ENCODE peak calls at places on chromosomes 5 and 9, in four cellular contexts. M is dorsolateral prefrontal cortex, K is IMR-90, G is left ventricle myocardium inferior. I is an unnamed sample.

GRCh38 chr5:33049845-33050244 is 338.7 kb downstream of the NPR3 start:
- DNase-seq in G (no peak), M (no peak), K (peak), I (no peak)

GRCh38 chr9:114039484-114039883 is 38.6 kb downstream of the AMBP start:
- DNase-seq in G (no peak), M (no peak), K (no peak), I (no peak)

GRCh38 chr5:170579623-170580022 is 75.8 kb downstream of the KCNIP1 start:
- DNase-seq in G (no peak), K (no peak), M (no peak), I (no peak)

GRCh38 chr5:117455236-117456233 is 880.9 kb upstream of the SEMA6A start:
- DNase-seq in G (no peak), K (no peak), M (no peak), I (no peak)

GRCh38 chr9:113187935-113188595 is 33.0 kb downstream of the FKBP15 start:
- DNase-seq in G (peak), M (no peak), K (peak), I (peak)

GRCh38 chr9:125763373-125763772 is 16.2 kb downstream of the PBX3 start:
- DNase-seq in M (no peak), K (peak), G (no peak), I (no peak)

GRCh38 chr9:91423785-91424402 is at the start of gene NFIL3:
- DNase-seq in G (peak), K (peak), M (peak), I (peak)

GRCh38 chr9:82109626-82110025 is 121.1 kb downstream of the SPATA31D1 start:
- DNase-seq in G (no peak), M (no peak), K (no peak), I (no peak)

GRCh38 chr5:11385251-11385900 is 518.9 kb downstream of the CTNND2 start:
- DNase-seq in G (no peak), K (no peak), M (no peak), I (no peak)

GRCh38 chr5:74648835-74649286 is 8.3 kb upstream of the ENC1 start:
- DNase-seq in M (no peak), K (peak), G (no peak), I (no peak)

GRCh38 chr9:131739192-131739961 is 499 bp downstream of the RAPGEF1 start:
- DNase-seq in K (no peak), G (peak), M (no peak), I (no peak)

GRCh38 chr9:73173526-73174411 is 22.1 kb downstream of the ANXA1 start:
- DNase-seq in K (no peak), M (no peak), G (no peak), I (no peak)

GRCh38 chr5:140978260-140978659 is 12.0 kb downstream of the PCDHAC2 start:
- DNase-seq in K (no peak), G (no peak), M (no peak), I (no peak)

GRCh38 chr5:170283296-170283695 is 14.3 kb downstream of the LCP2 start:
- DNase-seq in G (no peak), K (no peak), M (no peak), I (no peak)

GRCh38 chr9:133758228-133758627 is 20.1 kb upstream of the SARDH start:
- DNase-seq in G (no peak), K (no peak), M (no peak), I (no peak)

GRCh38 chr9:935348-935965 is 41.0 kb upstream of the DMRT3 start:
- DNase-seq in K (peak), G (no peak), M (no peak), I (no peak)

GRCh38 chr5:16862777-16863176 is 73.3 kb downstream of the MYO10 start:
- DNase-seq in M (no peak), K (no peak), G (no peak), I (no peak)

GRCh38 chr9:12784461-12785250 is 9.8 kb downstream of the LURAP1L start:
- DNase-seq in G (no peak), K (peak), M (no peak), I (no peak)

GRCh38 chr5:43802119-43802518 is 199.1 kb downstream of the NNT start:
- DNase-seq in M (no peak), G (no peak), K (peak), I (no peak)

GRCh38 chr9:136665704-136666363 is 3.1 kb downstream of the EGFL7 start:
- DNase-seq in K (no peak), M (no peak), G (no peak), I (no peak)

GRCh38 chr9:83959061-83959460 is 21.0 kb downstream of the HNRNPK start:
- DNase-seq in G (no peak), K (peak), M (no peak), I (no peak)

GRCh38 chr5:541148-541887 is 17.1 kb upstream of the SLC9A3 start:
- DNase-seq in K (no peak), G (peak), M (no peak), I (no peak)

GRCh38 chr9:92650839-92651621 is 18.9 kb downstream of the IPPK start:
- DNase-seq in M (peak), G (peak), K (peak), I (no peak)

GRCh38 chr9:75274781-75275180 is 186.5 kb downstream of the OSTF1 start:
- DNase-seq in K (no peak), M (no peak), G (no peak), I (no peak)
- H3K27ac ChIP-seq in K (no peak), M (no peak), G (no peak), I (no peak)

GRCh38 chr5:178213003-178213449 is 8.7 kb downstream of the HNRNPAB start:
- DNase-seq in M (no peak), G (no peak), K (no peak), I (no peak)
- H3K27ac ChIP-seq in M (no peak), G (no peak), K (no peak), I (no peak)

GRCh38 chr5:58765058-58765457 is 182.2 kb downstream of the RAB3C start:
- DNase-seq in G (no peak), M (no peak), K (no peak), I (no peak)

GRCh38 chr5:58764199-58764598 is 181.3 kb downstream of the RAB3C start:
- DNase-seq in G (no peak), K (no peak), M (no peak), I (no peak)

GRCh38 chr5:58759745-58760144 is 176.9 kb downstream of the RAB3C start:
- DNase-seq in M (no peak), G (no peak), K (no peak), I (no peak)

GRCh38 chr5:58763390-58763789 is 180.5 kb downstream of the RAB3C start:
- DNase-seq in M (no peak), G (no peak), K (no peak), I (no peak)

GRCh38 chr5:58761418-58761817 is 178.5 kb downstream of the RAB3C start:
- DNase-seq in M (no peak), G (no peak), K (no peak), I (no peak)
- H3K27ac ChIP-seq in M (no peak), G (no peak), K (no peak), I (no peak)

DNA sequence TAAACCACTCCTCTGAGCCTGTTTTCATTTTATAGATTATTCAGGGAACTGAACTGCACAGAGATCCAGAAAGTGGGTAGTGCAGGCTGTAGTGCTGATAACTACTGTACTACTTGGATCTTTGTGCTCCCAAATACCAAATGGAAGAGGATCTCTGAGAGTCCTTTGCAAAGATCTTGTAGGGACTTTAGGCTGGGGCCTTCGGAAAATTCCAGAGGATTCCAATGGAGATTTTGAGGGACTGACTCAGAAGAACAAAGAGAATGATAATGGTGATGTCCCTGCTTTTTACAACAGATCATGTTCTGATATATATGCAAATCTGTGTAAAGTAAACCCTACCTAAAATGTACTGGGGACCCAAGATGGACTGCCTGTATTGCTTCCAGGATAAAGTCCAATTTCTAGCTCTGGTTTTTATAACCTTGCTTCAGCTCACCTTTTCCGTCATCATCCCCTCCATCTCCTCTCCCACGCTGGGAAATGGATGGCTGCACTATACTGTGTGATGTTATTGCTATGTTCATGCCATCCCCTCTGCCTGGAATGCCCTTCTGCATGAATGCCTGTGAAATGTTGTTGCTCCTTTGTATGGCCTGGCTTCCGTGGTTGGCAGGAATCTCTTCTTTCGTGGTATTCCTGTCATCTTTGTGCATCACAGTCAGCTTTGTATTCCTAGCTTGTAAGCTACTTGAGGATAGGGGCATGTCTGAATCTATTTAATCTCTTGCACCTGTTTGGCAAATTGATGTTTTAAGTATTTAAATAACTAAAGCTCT is 9.7 kb upstream of the PSMD5 start:
- DNase-seq in K (peak), G (no peak), M (no peak), I (no peak)
- H3K27ac ChIP-seq in K (no peak), G (no peak), M (no peak), I (no peak)

DNA sequence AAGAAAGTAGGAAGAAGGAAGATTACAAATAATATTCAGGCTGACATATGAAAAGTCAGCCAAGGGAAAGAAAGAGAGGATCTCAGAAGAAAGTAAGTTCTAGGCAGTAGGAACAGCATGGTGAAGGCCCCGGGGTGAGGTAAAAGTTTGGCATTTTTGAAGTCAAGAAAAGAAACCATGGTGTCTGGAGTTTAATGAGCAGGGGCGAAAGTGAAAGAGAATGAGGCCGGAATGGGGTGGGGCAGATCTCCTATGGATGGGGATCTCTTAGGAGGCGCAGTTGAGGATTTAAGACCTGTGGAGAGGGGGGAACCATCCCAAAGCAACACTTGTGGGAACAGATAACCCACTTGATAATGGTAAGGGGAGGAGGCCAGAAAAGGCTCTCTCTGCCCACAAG is 42.3 kb upstream of the SMAD5 start:
- DNase-seq in M (no peak), G (no peak), K (no peak), I (no peak)
- H3K27ac ChIP-seq in M (no peak), G (peak), K (no peak), I (no peak)

GRCh38 chr9:95023217-95024003 is 294.1 kb downstream of the FANCC start:
- DNase-seq in M (no peak), G (peak), K (peak), I (no peak)

GRCh38 chr9:95025213-95026170 is 292.0 kb downstream of the FANCC start:
- DNase-seq in K (peak), G (peak), M (no peak), I (no peak)

GRCh38 chr9:95021166-95021886 is 294.8 kb downstream of the AOPEP start:
- DNase-seq in M (no peak), K (no peak), G (no peak), I (no peak)

GRCh38 chr9:95027914-95028854 is 289.3 kb downstream of the FANCC start:
- DNase-seq in K (no peak), G (no peak), M (no peak), I (no peak)

GRCh38 chr9:95024097-95024671 is 293.3 kb downstream of the FANCC start:
- DNase-seq in G (peak), M (no peak), K (no peak), I (no peak)
- H3K27ac ChIP-seq in G (peak), M (peak), K (peak), I (peak)

GRCh38 chr9:98175013-98175679 is 17.3 kb downstream of the CORO2A start:
- DNase-seq in M (no peak), G (no peak), K (no peak), I (no peak)
- H3K27ac ChIP-seq in M (no peak), G (no peak), K (no peak), I (no peak)

GRCh38 chr5:127871448-127872153 is 168.4 kb downstream of the CCDC192 start:
- DNase-seq in K (no peak), G (no peak), M (no peak), I (no peak)
- H3K27ac ChIP-seq in K (no peak), G (peak), M (no peak), I (peak)

DNA sequence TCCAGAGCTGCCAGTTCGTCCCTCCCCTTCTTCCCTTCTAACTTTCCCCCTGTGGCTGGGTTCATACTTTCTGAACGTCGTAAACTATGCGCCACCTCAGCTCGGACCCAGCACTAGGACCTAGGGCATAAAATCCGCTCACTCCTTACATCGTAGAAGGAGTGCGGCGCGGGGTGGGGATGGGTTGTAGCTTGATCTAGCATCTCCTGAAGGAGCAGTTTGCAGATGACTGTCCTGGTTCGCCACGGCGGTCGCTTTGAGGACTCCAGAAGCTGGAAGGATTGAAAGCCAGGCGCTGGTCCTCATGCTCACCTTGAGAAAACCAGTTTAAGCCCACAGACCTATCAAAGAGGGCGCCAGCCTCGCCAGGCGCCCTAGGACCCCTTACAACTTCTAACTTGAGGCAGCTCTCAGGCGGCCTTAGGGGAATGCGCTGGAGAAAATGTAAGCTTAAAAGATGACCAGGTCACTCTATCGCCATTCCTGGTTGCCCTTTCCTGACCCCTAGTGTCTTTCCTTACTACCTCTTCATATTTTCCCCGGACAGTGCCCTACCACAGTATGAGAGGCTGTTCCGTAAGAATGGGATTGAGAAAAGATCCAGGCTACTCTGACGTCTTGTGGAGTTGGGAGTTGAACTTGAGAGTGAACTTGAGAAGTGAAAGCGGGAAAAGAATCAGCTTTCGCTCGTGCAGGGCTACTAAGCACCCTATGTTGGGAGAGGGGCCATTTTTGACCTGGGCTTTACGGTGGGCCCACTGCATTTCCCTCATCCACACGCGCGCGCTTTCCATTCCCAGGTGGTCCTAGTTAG is 2.8 kb downstream of the RORB start:
- DNase-seq in K (no peak), G (no peak), M (no peak), I (no peak)
- H3K27ac ChIP-seq in K (no peak), G (peak), M (no peak), I (peak)

GRCh38 chr9:96398582-96399334 is 15.2 kb upstream of the SLC35D2 start:
- DNase-seq in K (no peak), M (no peak), G (no peak), I (no peak)
- H3K27ac ChIP-seq in K (no peak), M (no peak), G (no peak), I (no peak)